ENCODE peak calls at places on chromosome 9, in four cellular contexts. T is heart left ventricle, N is HepG2, K is nephron progenitor cell. Q is an unnamed sample.
A peak's percentile ranks its signal among the peaks of the same experiment; 100 is the strongest.

GRCh38 chr9:109997682-109998081 is 210.3 kb downstream of the C9orf152 start:
- DNase-seq in T (peak; percentile 32), K (no peak), N (no peak), Q (no peak)

GRCh38 chr9:16626577-16627130 is 243.8 kb downstream of the BNC2 start:
- DNase-seq in K (peak; percentile 33), T (no peak), N (no peak), Q (peak; percentile 38)

GRCh38 chr9:127521919-127522304 is 70.6 kb downstream of the LRSAM1 start:
- DNase-seq in N (no peak), T (peak; percentile 58), K (peak; percentile 5), Q (no peak)

GRCh38 chr9:123339666-123340414 is 16.2 kb upstream of the CRB2 start:
- DNase-seq in K (no peak), T (peak; percentile 31), N (no peak), Q (no peak)

GRCh38 chr9:124291801-124292396 is 34.1 kb downstream of the NEK6 start:
- DNase-seq in N (peak; percentile 32), K (no peak), T (peak; percentile 66), Q (no peak)

GRCh38 chr9:104820336-104820735 is 56.4 kb downstream of the NIPSNAP3B start:
- DNase-seq in T (no peak), K (no peak), N (no peak), Q (no peak)

GRCh38 chr9:133704711-133705181 is 33.4 kb downstream of the SARDH start:
- DNase-seq in N (no peak), T (peak; percentile 3), K (peak; percentile 1), Q (no peak)

GRCh38 chr9:135830496-135830895 is 76.8 kb downstream of the CAMSAP1 start:
- DNase-seq in T (no peak), K (no peak), N (no peak), Q (no peak)

GRCh38 chr9:124045830-124046177 is 34.2 kb downstream of the LHX2 start:
- DNase-seq in T (no peak), K (no peak), N (no peak), Q (no peak)

GRCh38 chr9:128702949-128703615 is 779 bp downstream of the PKN3 start:
- DNase-seq in T (no peak), N (no peak), K (peak; percentile 59), Q (peak; percentile 33)

GRCh38 chr9:15717290-15717689 is 164.4 kb downstream of the CCDC171 start:
- DNase-seq in T (no peak), K (no peak), N (no peak), Q (no peak)

GRCh38 chr9:108876425-108876824 is 14.4 kb downstream of the ACTL7A start:
- DNase-seq in N (no peak), T (no peak), K (no peak), Q (no peak)

GRCh38 chr9:81313877-81314276 is 375.5 kb downstream of the TLE1 start:
- DNase-seq in K (no peak), T (no peak), N (no peak), Q (no peak)

GRCh38 chr9:129666575-129666974 is 1.1 kb downstream of the PRRX2 start:
- DNase-seq in N (no peak), K (peak; percentile 49), T (no peak), Q (no peak)

GRCh38 chr9:4574657-4575243 is 84.5 kb downstream of the SLC1A1 start:
- DNase-seq in N (no peak), T (no peak), K (no peak), Q (no peak)

GRCh38 chr9:85900504-85901201 is 40.3 kb upstream of the NAA35 start:
- DNase-seq in T (no peak), K (peak; percentile 55), N (no peak), Q (no peak)

GRCh38 chr9:94922098-94922607 is 195.7 kb downstream of the AOPEP start:
- DNase-seq in N (peak; percentile 91), K (no peak), T (no peak), Q (peak; percentile 64)

GRCh38 chr9:134243778-134244467 is 79.6 kb upstream of the RNU6ATAC start:
- DNase-seq in T (no peak), N (no peak), K (no peak), Q (no peak)

GRCh38 chr9:36113999-36114398 is 22.5 kb upstream of the GLIPR2 start:
- DNase-seq in K (no peak), N (no peak), T (no peak), Q (no peak)

GRCh38 chr9:117616436-117616835 is 87.8 kb upstream of the TLR4 start:
- DNase-seq in K (no peak), T (no peak), N (no peak), Q (no peak)

GRCh38 chr9:38216572-38216971 is 147.5 kb upstream of the SHB start:
- DNase-seq in T (no peak), K (no peak), N (no peak), Q (no peak)

GRCh38 chr9:29214702-29215248 is 1641.5 kb upstream of the C9orf72 start:
- DNase-seq in K (peak; percentile 49), N (no peak), T (no peak), Q (peak; percentile 14)

GRCh38 chr9:136219276-136219675 is 14.3 kb upstream of the LHX3 start:
- DNase-seq in T (no peak), N (no peak), K (no peak), Q (no peak)

GRCh38 chr9:83304686-83305085 is 233.5 kb downstream of the FRMD3 start:
- DNase-seq in T (peak; percentile 92), K (no peak), N (no peak), Q (peak; percentile 83)

GRCh38 chr9:114880276-114880891 is 50.0 kb downstream of the TNFSF8 start:
- DNase-seq in T (no peak), K (no peak), N (no peak), Q (no peak)

GRCh38 chr9:114884787-114885452 is 45.5 kb downstream of the TNFSF8 start:
- DNase-seq in K (no peak), T (no peak), N (peak; percentile 87), Q (no peak)

GRCh38 chr9:114883709-114884108 is 46.7 kb downstream of the TNFSF8 start:
- DNase-seq in T (no peak), N (no peak), K (no peak), Q (no peak)

GRCh38 chr9:114879165-114879564 is 51.2 kb downstream of the TNFSF8 start:
- DNase-seq in K (no peak), T (no peak), N (no peak), Q (no peak)
- TF ChIP-seq CTCF in K (no peak), T (no peak), N (no peak), Q (no peak)

DNA sequence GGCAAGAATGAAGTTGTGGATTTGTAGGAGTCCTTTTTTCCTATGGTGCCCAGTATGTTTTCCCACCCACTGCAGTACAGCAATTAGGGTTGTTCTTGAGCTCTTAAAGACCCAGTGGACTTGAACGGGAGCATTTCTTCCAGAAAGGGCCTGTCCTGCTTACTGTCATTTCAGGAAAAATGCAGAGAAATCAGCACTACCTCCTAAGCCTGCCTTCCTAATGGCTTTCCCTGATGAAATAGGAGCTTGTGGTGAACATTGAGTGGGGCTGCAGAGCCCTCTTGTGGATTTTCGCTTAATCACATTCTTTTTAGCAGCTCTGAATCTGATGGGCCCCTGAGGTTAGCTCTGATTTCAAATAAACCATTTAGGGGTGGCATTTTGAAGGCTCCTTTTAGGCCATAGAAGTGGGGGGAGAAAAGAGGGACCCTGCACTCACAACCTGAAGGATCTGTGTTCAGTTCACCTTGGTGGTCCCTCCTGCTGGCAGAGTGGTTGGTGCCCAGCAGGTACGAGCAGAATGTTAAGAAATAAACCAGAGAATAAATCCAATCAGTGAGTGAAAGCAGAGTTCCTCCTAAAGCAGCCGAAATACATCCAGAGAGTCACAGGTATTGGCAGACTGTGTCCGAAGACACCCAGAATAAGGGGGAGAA is 188.0 kb upstream of the KLF9 start:
- DNase-seq in N (peak; percentile 64), T (peak; percentile 50), K (peak; percentile 52), Q (peak; percentile 76)
- TF ChIP-seq CTCF in N (peak; percentile 85), T (peak; percentile 73), K (peak; percentile 74), Q (peak; percentile 86)

GRCh38 chr9:2800385-2801179 is 43.3 kb downstream of the PUM3 start:
- DNase-seq in K (peak; percentile 14), N (peak; percentile 24), T (no peak), Q (no peak)
- TF ChIP-seq CTCF in K (no peak), N (peak; percentile 36), T (peak; percentile 52), Q (peak; percentile 23)

DNA sequence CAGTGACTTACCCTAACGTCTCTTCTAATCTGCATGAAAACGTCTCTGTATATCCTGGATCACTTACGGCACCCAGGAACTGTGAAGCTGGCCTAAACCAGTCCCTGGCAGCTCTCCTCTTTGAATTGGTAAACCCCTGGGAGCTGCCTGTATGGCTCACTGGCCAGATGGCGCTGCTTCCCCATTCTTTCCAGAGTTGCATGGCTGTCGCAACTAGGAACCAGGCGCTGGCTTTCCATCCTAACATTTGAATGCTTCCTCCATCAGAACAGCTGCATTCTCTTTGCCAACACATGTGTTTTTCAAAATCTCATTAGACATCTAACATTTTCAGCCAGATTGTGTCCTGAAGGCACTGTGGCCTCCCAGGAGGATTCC is 8.0 kb upstream of the PCA3 start:
- DNase-seq in N (peak; percentile 7), T (no peak), K (peak; percentile 36), Q (no peak)
- TF ChIP-seq CTCF in N (peak; percentile 55), T (no peak), K (no peak), Q (no peak)

GRCh38 chr9:91803143-91803940 is 146.7 kb downstream of the ROR2 start:
- DNase-seq in T (no peak), N (no peak), K (no peak), Q (no peak)

GRCh38 chr9:91802391-91802790 is 147.6 kb downstream of the ROR2 start:
- DNase-seq in K (no peak), N (no peak), T (no peak), Q (no peak)

GRCh38 chr9:91805031-91805430 is 145.0 kb downstream of the ROR2 start:
- DNase-seq in K (no peak), N (no peak), T (no peak), Q (no peak)

GRCh38 chr9:91807640-91808246 is 142.3 kb downstream of the ROR2 start:
- DNase-seq in K (no peak), T (no peak), N (no peak), Q (no peak)

GRCh38 chr9:91803970-91804752 is 145.9 kb downstream of the ROR2 start:
- DNase-seq in N (no peak), T (no peak), K (no peak), Q (no peak)
- TF ChIP-seq CTCF in N (no peak), T (no peak), K (no peak), Q (no peak)

GRCh38 chr9:91426123-91426745 is 2.6 kb upstream of the NFIL3 start:
- DNase-seq in T (no peak), N (peak; percentile 53), K (no peak), Q (no peak)
- TF ChIP-seq CTCF in T (peak; percentile 46), N (peak; percentile 80), K (peak; percentile 40), Q (peak; percentile 67)

DNA sequence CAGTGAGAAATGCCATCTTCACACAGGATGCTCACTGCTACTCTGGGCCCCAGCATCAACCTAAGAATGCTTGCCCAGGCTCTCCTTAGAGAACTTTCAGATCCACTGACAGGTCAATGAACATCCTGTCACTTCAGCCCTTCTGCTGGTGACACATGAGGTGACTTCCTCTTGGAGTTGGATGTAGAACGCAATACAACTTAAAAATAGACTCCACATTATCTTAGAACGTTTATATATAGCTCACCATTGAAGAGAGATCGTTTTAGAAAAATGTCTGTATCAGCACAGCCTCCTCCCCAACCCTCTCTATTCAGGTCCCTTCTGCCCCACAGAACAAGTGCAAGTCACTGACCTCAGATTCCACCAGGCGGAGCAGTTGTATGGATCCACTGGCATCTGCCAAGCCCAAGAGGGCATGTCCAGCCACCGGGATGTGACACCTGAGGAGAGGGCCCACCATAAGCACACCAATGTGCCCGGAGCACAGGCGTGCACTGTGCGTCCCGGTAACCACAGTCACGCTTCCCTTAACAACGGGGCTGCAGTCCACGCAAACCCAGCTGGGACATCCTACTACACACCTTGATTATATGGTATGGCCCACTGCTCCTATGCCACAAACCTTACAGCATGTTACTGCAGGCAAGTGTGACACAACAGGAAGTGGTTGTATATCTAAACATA is 2.9 kb downstream of the DPH7 start:
- DNase-seq in K (no peak), T (no peak), N (no peak), Q (no peak)
- TF ChIP-seq CTCF in K (no peak), T (peak; percentile 22), N (peak; percentile 9), Q (no peak)